ENCODE peak calls at places on chromosomes 7 and 10, in four cellular contexts. U, A, L and Y are unnamed samples.

GRCh38 chr7:106397994-106398393 is 113.2 kb upstream of the NAMPT start:
- DNase-seq in U (no peak), A (no peak), L (no peak), Y (no peak)

GRCh38 chr10:31836569-31837406 is 91.8 kb downstream of the ARHGAP12 start:
- DNase-seq in U (no peak), A (no peak), L (no peak), Y (peak)

GRCh38 chr10:89615824-89616223 is 29.2 kb downstream of the PANK1 start:
- DNase-seq in U (no peak), A (no peak), L (no peak), Y (no peak)

GRCh38 chr7:27689045-27689877 is 26.6 kb upstream of the HIBADH start:
- DNase-seq in U (peak), A (no peak), L (peak), Y (peak)

GRCh38 chr7:121385800-121386179 is 10.3 kb downstream of the FAM3C start:
- DNase-seq in U (no peak), A (no peak), L (no peak), Y (no peak)

GRCh38 chr7:519429-519973 is at the start of gene PDGFA:
- DNase-seq in U (no peak), A (no peak), L (peak), Y (no peak)

GRCh38 chr10:14478201-14478600 is 147.5 kb upstream of the FRMD4A start:
- DNase-seq in U (no peak), A (no peak), L (no peak), Y (no peak)

GRCh38 chr10:10677479-10677878 is 340.2 kb upstream of the CELF2 start:
- DNase-seq in U (no peak), A (no peak), L (peak), Y (peak)

GRCh38 chr10:103572597-103573321 is 79.3 kb downstream of the NEURL1 start:
- DNase-seq in U (no peak), A (no peak), L (no peak), Y (no peak)

GRCh38 chr10:92573091-92573797 is 649 bp downstream of the IDE start:
- DNase-seq in U (no peak), A (peak), L (peak), Y (no peak)

GRCh38 chr10:4319870-4320367 is 506.1 kb upstream of the AKR1E2 start:
- DNase-seq in U (no peak), A (no peak), L (no peak), Y (no peak)

GRCh38 chr10:46541017-46541661 is 15.3 kb downstream of the GPRIN2 start:
- DNase-seq in U (no peak), A (no peak), L (peak), Y (no peak)

GRCh38 chr10:33280217-33280616 is 54.2 kb downstream of the NRP1 start:
- DNase-seq in U (peak), A (no peak), L (no peak), Y (no peak)

GRCh38 chr10:77565590-77566023 is 72.0 kb downstream of the KCNMA1 start:
- DNase-seq in U (no peak), A (no peak), L (no peak), Y (no peak)

GRCh38 chr7:152615052-152615741 is 60.7 kb downstream of the XRCC2 start:
- DNase-seq in U (no peak), A (peak), L (no peak), Y (no peak)

GRCh38 chr10:21160116-21160515 is 263.0 kb upstream of the NEBL start:
- DNase-seq in U (no peak), A (no peak), L (no peak), Y (no peak)

GRCh38 chr10:6918305-6918704 is 338.2 kb upstream of the PRKCQ start:
- DNase-seq in U (no peak), A (peak), L (peak), Y (peak)

GRCh38 chr7:44108768-44109750 is 4.9 kb downstream of the AEBP1 start:
- DNase-seq in U (no peak), A (no peak), L (no peak), Y (no peak)

GRCh38 chr10:33876547-33877400 is 542.3 kb upstream of the NRP1 start:
- DNase-seq in U (no peak), A (no peak), L (peak), Y (no peak)

GRCh38 chr10:121015916-121016315 is 164.8 kb downstream of the WDR11 start:
- DNase-seq in U (no peak), A (no peak), L (no peak), Y (no peak)

GRCh38 chr7:111784311-111784710 is 222.0 kb upstream of the IMMP2L start:
- DNase-seq in U (no peak), A (no peak), L (no peak), Y (no peak)

GRCh38 chr7:3957735-3958491 is 656.9 kb downstream of the SDK1 start:
- DNase-seq in U (no peak), A (no peak), L (no peak), Y (no peak)

GRCh38 chr7:151247611-151248176 is 800 bp downstream of the SMARCD3 start:
- DNase-seq in U (no peak), A (no peak), L (no peak), Y (no peak)

GRCh38 chr10:36428507-36428906 is 696.9 kb upstream of the ANKRD30A start:
- DNase-seq in U (no peak), A (no peak), L (no peak), Y (no peak)